ENCODE peak calls at places on chromosomes 4 and X, in five cellular contexts. A, D, W, F and M are unnamed samples.

GRCh38 chr4:105765690-105766407 is 57.3 kb downstream of the GSTCD start:
- DNase-seq in A (no peak), D (peak), W (no peak), F (no peak), M (peak)

GRCh38 chr4:183175631-183176232 is 76.7 kb downstream of the WWC2 start:
- DNase-seq in A (no peak), D (no peak), W (no peak), F (no peak), M (no peak)

GRCh38 chr4:173152104-173152503 is 16.5 kb upstream of the GALNT7 start:
- DNase-seq in A (no peak), D (no peak), W (no peak), F (no peak), M (no peak)

GRCh38 chr4:159105761-159106243 is 2.9 kb downstream of the RAPGEF2 start:
- DNase-seq in A (no peak), D (peak), W (no peak), F (no peak), M (no peak)

GRCh38 chr4:75702919-75703411 is 21.4 kb upstream of the USO1 start:
- DNase-seq in A (no peak), D (no peak), W (no peak), F (no peak), M (no peak)

GRCh38 chrX:139203681-139204575 is 326.6 kb upstream of the F9 start:
- DNase-seq in A (peak), D (no peak), W (peak), F (peak), M (no peak)

GRCh38 chr4:25180524-25181131 is 20.4 kb upstream of the SEPSECS start:
- DNase-seq in A (no peak), D (peak), W (no peak), F (no peak), M (no peak)

GRCh38 chrX:95505721-95506120 is 1178.9 kb upstream of the DIAPH2 start:
- DNase-seq in A (no peak), D (no peak), W (no peak), F (no peak), M (no peak)

GRCh38 chr4:138727704-138728103 is 287.9 kb upstream of the NOCT start:
- DNase-seq in A (no peak), D (no peak), W (no peak), F (no peak), M (no peak)

GRCh38 chr4:57442834-57443291 is 332.7 kb upstream of the IGFBP7 start:
- DNase-seq in A (no peak), D (peak), W (no peak), F (no peak), M (no peak)

GRCh38 chr4:41069268-41069667 is 145.1 kb downstream of the APBB2 start:
- DNase-seq in A (no peak), D (no peak), W (no peak), F (no peak), M (no peak)

GRCh38 chrX:136457303-136457917 is 30.3 kb upstream of the BRS3 start:
- DNase-seq in A (no peak), D (no peak), W (no peak), F (no peak), M (no peak)

GRCh38 chrX:51894697-51895336 is 1.4 kb downstream of the MAGED1 start:
- DNase-seq in A (peak), D (no peak), W (no peak), F (no peak), M (no peak)

GRCh38 chrX:48511561-48511960 is 2.8 kb downstream of the PORCN start:
- DNase-seq in A (no peak), D (no peak), W (peak), F (no peak), M (no peak)

GRCh38 chr4:146521543-146522097 is at the start of gene SLC10A7:
- DNase-seq in A (peak), D (peak), W (peak), F (peak), M (no peak)

GRCh38 chr4:16092682-16093319 is 9.0 kb upstream of the PROM1 start:
- DNase-seq in A (no peak), D (no peak), W (no peak), F (no peak), M (no peak)

GRCh38 chr4:140300271-140300970 is 73.0 kb upstream of the SCOC start:
- DNase-seq in A (no peak), D (peak), W (no peak), F (no peak), M (peak)

GRCh38 chr4:54400802-54401201 is 171.7 kb downstream of the PDGFRA start:
- DNase-seq in A (no peak), D (peak), W (no peak), F (no peak), M (peak)

GRCh38 chr4:3201718-3202702 is 46.9 kb upstream of the MSANTD1 start:
- DNase-seq in A (no peak), D (peak), W (no peak), F (no peak), M (peak)

GRCh38 chrX:41720125-41720780 is 3.7 kb upstream of the GPR82 start:
- DNase-seq in A (no peak), D (peak), W (peak), F (no peak), M (no peak)

GRCh38 chr4:150582881-150583286 is 933 bp downstream of the MAB21L2 start:
- DNase-seq in A (peak), D (peak), W (peak), F (no peak), M (no peak)

GRCh38 chr4:72275381-72275780 is 243.6 kb downstream of the NPFFR2 start:
- DNase-seq in A (no peak), D (no peak), W (no peak), F (no peak), M (no peak)

GRCh38 chr4:6473264-6474052 is 1.0 kb upstream of the PPP2R2C start:
- DNase-seq in A (no peak), D (no peak), W (peak), F (no peak), M (no peak)

GRCh38 chr4:114057746-114058145 is 78.3 kb upstream of the ARSJ start:
- DNase-seq in A (no peak), D (no peak), W (no peak), F (no peak), M (no peak)

GRCh38 chr4:165628572-165628971 is 244.5 kb upstream of the TLL1 start:
- DNase-seq in A (no peak), D (no peak), W (no peak), F (no peak), M (no peak)

GRCh38 chr4:113604955-113605354 is 156.6 kb downstream of the CAMK2D start:
- DNase-seq in A (no peak), D (peak), W (no peak), F (no peak), M (no peak)

GRCh38 chr4:98284640-98285046 is 23.5 kb downstream of the RAP1GDS1 start:
- DNase-seq in A (no peak), D (no peak), W (no peak), F (no peak), M (no peak)

GRCh38 chrX:85379174-85379907 is at the start of gene POF1B:
- DNase-seq in A (no peak), D (no peak), W (no peak), F (peak), M (no peak)

GRCh38 chrX:52979993-52980392 is 21.7 kb upstream of the FAM156A start:
- DNase-seq in A (no peak), D (no peak), W (no peak), F (no peak), M (no peak)

GRCh38 chrX:140507223-140507981 is 2.5 kb upstream of the SOX3 start:
- DNase-seq in A (no peak), D (no peak), W (no peak), F (no peak), M (no peak)

GRCh38 chr4:150886597-150886996 is 128.5 kb downstream of the LRBA start:
- DNase-seq in A (no peak), D (no peak), W (no peak), F (no peak), M (no peak)

GRCh38 chr4:39151120-39151713 is 31.1 kb upstream of the WDR19 start:
- DNase-seq in A (no peak), D (no peak), W (no peak), F (no peak), M (no peak)

GRCh38 chr4:151862766-151863165 is 102.0 kb upstream of the GATB start:
- DNase-seq in A (no peak), D (peak), W (no peak), F (no peak), M (no peak)

GRCh38 chr4:47372561-47372960 is 90.9 kb downstream of the COMMD8 start:
- DNase-seq in A (no peak), D (no peak), W (no peak), F (no peak), M (no peak)

GRCh38 chrX:46642145-46642544 is 68.6 kb downstream of the CHST7 start:
- DNase-seq in A (no peak), D (no peak), W (no peak), F (no peak), M (no peak)

GRCh38 chr4:112968456-112969159 is 80.8 kb upstream of the ANK2 start:
- DNase-seq in A (no peak), D (peak), W (no peak), F (no peak), M (no peak)

GRCh38 chr4:89379541-89380035 is 72.0 kb upstream of the GPRIN3 start:
- DNase-seq in A (no peak), D (no peak), W (no peak), F (no peak), M (no peak)

DNA sequence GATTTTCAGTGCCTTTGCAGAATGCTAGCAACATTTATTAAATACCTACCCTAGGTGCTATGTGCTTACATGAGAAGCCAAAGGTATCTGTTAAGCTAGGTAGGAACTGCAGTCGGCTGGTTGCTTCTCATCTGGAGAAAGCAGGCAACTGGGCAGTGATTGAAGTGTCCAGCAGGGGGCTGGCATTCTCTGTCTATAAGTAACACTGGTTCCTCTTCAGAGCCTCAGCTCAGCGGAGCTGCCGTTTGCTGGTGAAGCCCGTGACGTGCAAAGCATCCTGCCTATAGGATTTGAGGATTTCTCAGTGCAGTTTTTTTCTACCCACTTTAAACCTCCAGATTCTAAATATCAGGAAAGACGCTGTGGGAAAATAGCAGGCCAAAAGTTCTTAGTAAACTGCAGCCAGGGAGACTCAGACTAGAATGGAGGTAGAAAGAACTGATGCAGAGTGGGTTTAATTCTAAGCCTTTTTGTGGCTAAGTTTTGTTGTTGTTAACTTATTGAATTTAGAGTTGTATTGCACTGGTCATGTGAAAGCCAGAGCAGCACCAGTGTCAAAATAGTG is at the start of gene GRPR:
- DNase-seq in A (peak), D (peak), W (peak), F (peak), M (peak)
- H3K4me3 ChIP-seq in A (no peak), D (no peak), W (no peak), F (no peak), M (no peak)

GRCh38 chr4:85965529-85965928 is 394.3 kb downstream of the MAPK10 start:
- DNase-seq in A (no peak), D (no peak), W (no peak), F (no peak), M (no peak)

GRCh38 chr4:85963231-85963630 is 396.6 kb downstream of the MAPK10 start:
- DNase-seq in A (no peak), D (no peak), W (no peak), F (no peak), M (no peak)

GRCh38 chr4:85961887-85962286 is 398.0 kb downstream of the MAPK10 start:
- DNase-seq in A (no peak), D (no peak), W (no peak), F (no peak), M (no peak)

GRCh38 chr4:85966308-85966882 is 393.5 kb downstream of the MAPK10 start:
- DNase-seq in A (no peak), D (no peak), W (no peak), F (no peak), M (no peak)

GRCh38 chr4:85964298-85964697 is 395.6 kb downstream of the MAPK10 start:
- DNase-seq in A (no peak), D (no peak), W (no peak), F (no peak), M (no peak)
- TF ChIP-seq CTCF in A (no peak), D (peak), W (no peak), F (no peak), M (peak)

GRCh38 chrX:15855562-15856256 is 1.1 kb upstream of the AP1S2 start:
- DNase-seq in A (no peak), D (no peak), W (no peak), F (no peak), M (no peak)
- H3K4me3 ChIP-seq in A (peak), D (peak), W (peak), F (peak), M (peak)

GRCh38 chr4:4865705-4866123 is 6.2 kb downstream of the MSX1 start:
- DNase-seq in A (no peak), D (no peak), W (no peak), F (no peak), M (no peak)

GRCh38 chr4:4867745-4868505 is 8.5 kb downstream of the MSX1 start:
- DNase-seq in A (no peak), D (no peak), W (no peak), F (no peak), M (no peak)

GRCh38 chr4:4868506-4869379 is 9.3 kb downstream of the MSX1 start:
- DNase-seq in A (no peak), D (no peak), W (no peak), F (no peak), M (no peak)

GRCh38 chr4:4866124-4866832 is 6.8 kb downstream of the MSX1 start:
- DNase-seq in A (no peak), D (no peak), W (peak), F (no peak), M (no peak)

DNA sequence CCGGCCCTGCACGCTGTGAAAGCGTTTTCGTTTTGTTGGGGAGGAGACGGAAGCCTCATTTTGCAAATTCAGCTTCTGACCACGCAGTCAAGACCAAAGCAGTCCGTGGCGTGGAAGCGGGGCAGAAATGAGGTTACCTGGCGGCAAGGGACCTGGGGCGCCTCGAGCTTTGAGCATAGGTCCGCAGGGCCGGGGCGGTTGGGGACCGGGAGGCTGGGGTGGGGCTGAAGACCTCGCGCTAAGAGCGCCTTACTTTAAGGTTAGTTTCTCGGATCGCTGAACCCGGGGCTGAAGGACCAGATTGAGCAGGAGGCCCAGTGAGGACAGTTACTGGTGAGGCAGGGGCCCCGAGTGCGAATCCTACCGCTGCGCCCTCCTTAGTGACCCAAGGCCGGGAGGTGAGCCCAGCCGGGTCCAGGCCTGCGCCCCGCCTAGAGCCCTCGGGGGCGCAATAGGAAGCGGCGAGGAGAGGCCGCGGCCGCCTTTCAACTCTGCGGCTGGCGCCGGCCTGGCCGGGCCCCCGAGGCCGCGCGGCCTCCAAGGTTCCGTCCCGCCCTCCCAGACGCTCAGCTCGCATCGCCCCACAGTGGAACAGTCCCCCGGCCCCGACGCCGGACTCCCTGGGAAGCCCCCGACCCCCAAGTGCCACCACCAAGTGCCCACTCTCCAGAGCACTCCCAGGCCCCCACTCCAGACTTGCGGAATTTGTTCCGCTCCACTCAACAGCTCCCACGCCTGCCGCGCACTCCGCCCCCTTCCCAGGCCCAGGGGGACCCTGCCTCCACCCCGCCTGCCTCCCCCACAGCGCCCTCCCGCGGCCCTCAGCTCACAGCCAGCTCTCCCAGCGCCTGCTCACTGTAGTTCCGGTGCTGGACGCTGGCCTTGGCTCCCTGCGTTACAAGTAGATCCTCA is 7.6 kb downstream of the MSX1 start:
- DNase-seq in A (no peak), D (no peak), W (no peak), F (no peak), M (no peak)
- TF ChIP-seq CTCF in A (no peak), D (peak), W (peak), F (no peak), M (no peak)

GRCh38 chr4:26275261-26275660 is 45.6 kb upstream of the RBPJ start:
- DNase-seq in A (no peak), D (no peak), W (no peak), F (no peak), M (no peak)
- H3K4me3 ChIP-seq in A (no peak), D (no peak), W (no peak), F (peak), M (no peak)